ENCODE peak calls at places on chromosomes 4 and X, in four cellular contexts. B is Calu3; K is NCI-H2107; E is CD4-positive, CD25-positive, alpha-beta regulatory T cell. R is an unnamed sample.

GRCh38 chr4:13544556-13545393 is 467 bp upstream of the NKX3-2 start:
- DNase-seq in B (peak; percentile 78), K (no peak), E (no peak), R (peak; percentile 49)

GRCh38 chr4:42348692-42349091 is 48.6 kb upstream of the SHISA3 start:
- DNase-seq in B (no peak), K (no peak), E (no peak), R (no peak)

GRCh38 chr4:29970626-29971025 is 749.5 kb upstream of the PCDH7 start:
- DNase-seq in B (no peak), K (no peak), E (no peak), R (no peak)

GRCh38 chrX:141176586-141177451 is at the start of gene LDOC1:
- DNase-seq in B (no peak), K (peak; percentile 76), E (peak; percentile 59), R (peak; percentile 78)

GRCh38 chrX:150692837-150693781 is at the start of gene MTMR1:
- DNase-seq in B (peak; percentile 49), K (peak; percentile 5), E (peak; percentile 58), R (peak; percentile 65)

GRCh38 chrX:119512145-119512800 is 44.0 kb downstream of the SLC25A5 start:
- DNase-seq in B (peak; percentile 76), K (peak; percentile 17), E (peak; percentile 10), R (peak; percentile 75)

GRCh38 chr4:163988921-163989320 is 494.4 kb downstream of the TMA16 start:
- DNase-seq in B (no peak), K (no peak), E (no peak), R (no peak)

GRCh38 chr4:55355555-55355954 is 9.5 kb downstream of the SRD5A3 start:
- DNase-seq in B (no peak), K (no peak), E (no peak), R (no peak)

GRCh38 chr4:24794111-24794860 is 1.1 kb upstream of the SOD3 start:
- DNase-seq in B (no peak), K (no peak), E (no peak), R (no peak)

GRCh38 chr4:337932-338758 is 531 bp downstream of the ZNF141 start:
- DNase-seq in B (no peak), K (no peak), E (no peak), R (peak; percentile 19)

GRCh38 chrX:389021-389441 is 2.3 kb upstream of the PPP2R3B start:
- DNase-seq in B (no peak), K (no peak), E (no peak), R (peak; percentile 68)

GRCh38 chr4:173214661-173215060 is 46.0 kb downstream of the GALNT7 start:
- DNase-seq in B (no peak), K (no peak), E (no peak), R (no peak)

GRCh38 chr4:68147079-68147478 is 17.4 kb upstream of the TMPRSS11F start:
- DNase-seq in B (no peak), K (no peak), E (no peak), R (no peak)

GRCh38 chrX:28609917-28610613 is 22.8 kb downstream of the IL1RAPL1 start:
- DNase-seq in B (no peak), K (no peak), E (no peak), R (no peak)

GRCh38 chr4:33369366-33369899 is 2649.3 kb downstream of the PCDH7 start:
- DNase-seq in B (no peak), K (no peak), E (no peak), R (no peak)

GRCh38 chr4:23384741-23385140 is 505.1 kb downstream of the PPARGC1A start:
- DNase-seq in B (no peak), K (no peak), E (no peak), R (no peak)

GRCh38 chr4:176377705-176378302 is 58.0 kb downstream of the SPCS3 start:
- DNase-seq in B (no peak), K (no peak), E (no peak), R (no peak)

GRCh38 chr4:108188770-108189169 is 20.0 kb upstream of the LEF1 start:
- DNase-seq in B (no peak), K (no peak), E (no peak), R (no peak)

R was measured in pancreas.